ENCODE peak calls at places on chromosomes 5 and 9, in five cellular contexts. One of them, this sample, is unnamed.

GRCh38 chr5:142753114-142753764 is 16.9 kb upstream of the ARHGAP26 start:
- DNase-seq in fibroblast of mammary gland: peak
- DNase-seq in AG09319: no peak
- DNase-seq in thoracic aorta: peak
- DNase-seq in body of pancreas: peak
- DNase-seq in this sample: no peak

GRCh38 chr9:4862506-4863250 is 69.9 kb downstream of the RCL1 start:
- DNase-seq in body of pancreas: no peak
- DNase-seq in thoracic aorta: no peak
- DNase-seq in AG09319: no peak
- DNase-seq in fibroblast of mammary gland: peak
- DNase-seq in this sample: no peak

GRCh38 chr9:132498811-132499210 is 83.6 kb upstream of the BARHL1 start:
- DNase-seq in fibroblast of mammary gland: no peak
- DNase-seq in body of pancreas: no peak
- DNase-seq in AG09319: no peak
- DNase-seq in thoracic aorta: no peak
- DNase-seq in this sample: no peak

GRCh38 chr5:172795401-172795977 is 24.5 kb upstream of the DUSP1 start:
- DNase-seq in thoracic aorta: peak
- DNase-seq in AG09319: peak
- DNase-seq in body of pancreas: peak
- DNase-seq in fibroblast of mammary gland: peak
- DNase-seq in this sample: no peak

GRCh38 chr9:113343732-113344231 is 3.7 kb upstream of the WDR31 start:
- DNase-seq in fibroblast of mammary gland: peak
- DNase-seq in body of pancreas: peak
- DNase-seq in thoracic aorta: peak
- DNase-seq in AG09319: no peak
- DNase-seq in this sample: no peak

GRCh38 chr9:81083062-81083461 is 606.3 kb downstream of the TLE1 start:
- DNase-seq in body of pancreas: no peak
- DNase-seq in thoracic aorta: no peak
- DNase-seq in AG09319: no peak
- DNase-seq in fibroblast of mammary gland: peak
- DNase-seq in this sample: no peak

GRCh38 chr5:2334686-2335085 is 416.8 kb downstream of the IRX2 start:
- DNase-seq in fibroblast of mammary gland: no peak
- DNase-seq in body of pancreas: no peak
- DNase-seq in AG09319: no peak
- DNase-seq in thoracic aorta: no peak
- DNase-seq in this sample: no peak

GRCh38 chr9:23123048-23123632 is 676.5 kb downstream of the DMRTA1 start:
- DNase-seq in thoracic aorta: no peak
- DNase-seq in body of pancreas: no peak
- DNase-seq in fibroblast of mammary gland: peak
- DNase-seq in AG09319: no peak
- DNase-seq in this sample: no peak

GRCh38 chr9:36956908-36957307 is 77.2 kb downstream of the PAX5 start:
- DNase-seq in AG09319: no peak
- DNase-seq in fibroblast of mammary gland: no peak
- DNase-seq in body of pancreas: no peak
- DNase-seq in thoracic aorta: no peak
- DNase-seq in this sample: no peak

GRCh38 chr9:78958887-78959286 is 612.9 kb upstream of the TLE4 start:
- DNase-seq in AG09319: no peak
- DNase-seq in thoracic aorta: no peak
- DNase-seq in body of pancreas: no peak
- DNase-seq in fibroblast of mammary gland: peak
- DNase-seq in this sample: no peak

GRCh38 chr5:40236001-40236400 is 443.7 kb upstream of the PTGER4 start:
- DNase-seq in AG09319: no peak
- DNase-seq in fibroblast of mammary gland: peak
- DNase-seq in body of pancreas: no peak
- DNase-seq in thoracic aorta: no peak
- DNase-seq in this sample: no peak

GRCh38 chr9:35537898-35538297 is 48.0 kb downstream of the RUSC2 start:
- DNase-seq in fibroblast of mammary gland: peak
- DNase-seq in thoracic aorta: no peak
- DNase-seq in AG09319: no peak
- DNase-seq in body of pancreas: no peak
- DNase-seq in this sample: no peak

GRCh38 chr5:173327948-173328895 is at the start of gene STC2:
- DNase-seq in thoracic aorta: no peak
- DNase-seq in fibroblast of mammary gland: peak
- DNase-seq in AG09319: peak
- DNase-seq in body of pancreas: peak
- DNase-seq in this sample: no peak

GRCh38 chr5:93433422-93433821 is 147.6 kb downstream of the NR2F1-AS1 start:
- DNase-seq in body of pancreas: no peak
- DNase-seq in AG09319: no peak
- DNase-seq in thoracic aorta: no peak
- DNase-seq in fibroblast of mammary gland: peak
- DNase-seq in this sample: no peak

GRCh38 chr5:3695818-3696217 is 100.2 kb downstream of the IRX1 start:
- DNase-seq in fibroblast of mammary gland: no peak
- DNase-seq in thoracic aorta: no peak
- DNase-seq in body of pancreas: no peak
- DNase-seq in AG09319: no peak
- DNase-seq in this sample: no peak

GRCh38 chr5:151651997-151652645 is 34.6 kb downstream of the SPARC start:
- DNase-seq in fibroblast of mammary gland: peak
- DNase-seq in thoracic aorta: no peak
- DNase-seq in AG09319: no peak
- DNase-seq in body of pancreas: peak
- DNase-seq in this sample: peak

GRCh38 chr5:178198706-178199105 is 5.6 kb upstream of the HNRNPAB start:
- DNase-seq in AG09319: no peak
- DNase-seq in fibroblast of mammary gland: no peak
- DNase-seq in body of pancreas: no peak
- DNase-seq in thoracic aorta: no peak
- DNase-seq in this sample: no peak

GRCh38 chr5:126851441-126852103 is 74.6 kb downstream of the LMNB1 start:
- DNase-seq in body of pancreas: no peak
- DNase-seq in fibroblast of mammary gland: no peak
- DNase-seq in AG09319: no peak
- DNase-seq in thoracic aorta: no peak
- DNase-seq in this sample: no peak

GRCh38 chr9:3963266-3964019 is 336.4 kb downstream of the GLIS3 start:
- DNase-seq in thoracic aorta: no peak
- DNase-seq in fibroblast of mammary gland: peak
- DNase-seq in body of pancreas: peak
- DNase-seq in AG09319: peak
- DNase-seq in this sample: no peak

GRCh38 chr9:91192379-91192775 is 169.3 kb downstream of the AUH start:
- DNase-seq in body of pancreas: peak
- DNase-seq in AG09319: no peak
- DNase-seq in fibroblast of mammary gland: peak
- DNase-seq in thoracic aorta: no peak
- DNase-seq in this sample: no peak

GRCh38 chr9:36560813-36561212 is 11.9 kb upstream of the MELK start:
- DNase-seq in fibroblast of mammary gland: no peak
- DNase-seq in thoracic aorta: no peak
- DNase-seq in body of pancreas: no peak
- DNase-seq in AG09319: no peak
- DNase-seq in this sample: no peak

GRCh38 chr9:89134709-89135108 is 43.9 kb downstream of the SHC3 start:
- DNase-seq in fibroblast of mammary gland: no peak
- DNase-seq in body of pancreas: no peak
- DNase-seq in AG09319: no peak
- DNase-seq in thoracic aorta: no peak
- DNase-seq in this sample: no peak

GRCh38 chr5:147534172-147534951 is 24.5 kb upstream of the DPYSL3 start:
- DNase-seq in thoracic aorta: no peak
- DNase-seq in fibroblast of mammary gland: peak
- DNase-seq in AG09319: no peak
- DNase-seq in body of pancreas: no peak
- DNase-seq in this sample: no peak

GRCh38 chr9:8653111-8653510 is 853.5 kb upstream of the DMAC1 start:
- DNase-seq in body of pancreas: no peak
- DNase-seq in AG09319: no peak
- DNase-seq in thoracic aorta: no peak
- DNase-seq in fibroblast of mammary gland: no peak
- DNase-seq in this sample: no peak

GRCh38 chr9:127136081-127136879 is 13.8 kb upstream of the ANGPTL2 start:
- DNase-seq in fibroblast of mammary gland: no peak
- DNase-seq in body of pancreas: no peak
- DNase-seq in AG09319: no peak
- DNase-seq in thoracic aorta: no peak
- DNase-seq in this sample: no peak

GRCh38 chr5:1277781-1278180 is 17.1 kb downstream of the TERT start:
- DNase-seq in AG09319: no peak
- DNase-seq in fibroblast of mammary gland: no peak
- DNase-seq in thoracic aorta: no peak
- DNase-seq in body of pancreas: no peak
- DNase-seq in this sample: no peak

GRCh38 chr9:23638837-23639426 is 187.1 kb downstream of the ELAVL2 start:
- DNase-seq in fibroblast of mammary gland: no peak
- DNase-seq in thoracic aorta: no peak
- DNase-seq in body of pancreas: no peak
- DNase-seq in AG09319: no peak
- DNase-seq in this sample: no peak

GRCh38 chr9:37923796-37924430 is 20.0 kb upstream of the SLC25A51 start:
- DNase-seq in thoracic aorta: no peak
- DNase-seq in body of pancreas: no peak
- DNase-seq in fibroblast of mammary gland: no peak
- DNase-seq in AG09319: no peak
- DNase-seq in this sample: no peak

GRCh38 chr5:153352685-153353219 is 137.7 kb upstream of the GRIA1 start:
- DNase-seq in AG09319: no peak
- DNase-seq in fibroblast of mammary gland: peak
- DNase-seq in body of pancreas: no peak
- DNase-seq in thoracic aorta: no peak
- DNase-seq in this sample: no peak

GRCh38 chr9:123741214-123741613 is 188.7 kb downstream of the DENND1A start:
- DNase-seq in body of pancreas: no peak
- DNase-seq in AG09319: no peak
- DNase-seq in thoracic aorta: no peak
- DNase-seq in fibroblast of mammary gland: no peak
- DNase-seq in this sample: no peak

GRCh38 chr9:90007516-90008430 is 403.0 kb downstream of the GADD45G start:
- DNase-seq in fibroblast of mammary gland: peak
- DNase-seq in AG09319: peak
- DNase-seq in thoracic aorta: no peak
- DNase-seq in body of pancreas: no peak
- DNase-seq in this sample: no peak

GRCh38 chr9:107587175-107587963 is 97.8 kb upstream of the KLF4 start:
- DNase-seq in AG09319: no peak
- DNase-seq in thoracic aorta: no peak
- DNase-seq in body of pancreas: peak
- DNase-seq in fibroblast of mammary gland: no peak
- DNase-seq in this sample: no peak

GRCh38 chr5:119315516-119315949 is 40.3 kb upstream of the TNFAIP8 start:
- DNase-seq in fibroblast of mammary gland: peak
- DNase-seq in body of pancreas: no peak
- DNase-seq in AG09319: no peak
- DNase-seq in thoracic aorta: no peak
- DNase-seq in this sample: no peak
- TF ChIP-seq CTCF in fibroblast of mammary gland: peak
- TF ChIP-seq CTCF in body of pancreas: peak
- TF ChIP-seq CTCF in AG09319: peak
- TF ChIP-seq CTCF in thoracic aorta: no peak
- TF ChIP-seq CTCF in this sample: peak

DNA sequence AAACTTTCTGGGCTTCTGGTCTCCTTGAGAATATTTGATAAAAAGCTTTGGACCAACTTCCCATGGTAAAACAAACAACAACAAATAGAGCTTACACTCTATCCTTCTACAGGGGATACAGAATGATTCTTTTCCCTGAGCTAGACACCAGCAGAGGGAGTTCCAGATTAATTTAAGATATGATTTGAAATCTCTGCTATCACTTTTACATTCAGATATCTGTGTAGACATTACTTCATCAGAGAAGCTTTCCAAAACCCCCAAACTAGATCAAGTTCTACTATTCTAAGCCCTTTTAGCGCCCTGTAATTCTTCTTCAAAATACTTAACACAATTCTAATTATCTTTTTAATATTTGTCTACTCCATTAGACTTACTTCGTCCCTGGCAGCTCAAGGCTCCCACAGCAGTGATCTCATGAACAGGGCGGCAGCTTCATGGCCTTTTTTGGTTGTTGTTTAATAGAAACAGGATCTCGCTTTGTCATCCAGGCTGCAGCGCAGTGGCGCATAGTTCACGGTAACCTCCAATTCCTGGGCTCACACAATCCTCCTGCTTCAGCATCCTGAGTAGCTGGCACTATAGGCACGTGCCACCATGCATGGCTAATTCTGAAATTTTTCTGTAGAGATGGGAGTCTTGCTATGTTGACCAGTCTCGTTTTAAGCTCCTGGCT is 938 bp upstream of the GALNT12 start:
- DNase-seq in body of pancreas: no peak
- DNase-seq in AG09319: no peak
- DNase-seq in fibroblast of mammary gland: peak
- DNase-seq in thoracic aorta: no peak
- DNase-seq in this sample: no peak
- TF ChIP-seq CTCF in body of pancreas: peak
- TF ChIP-seq CTCF in AG09319: peak
- TF ChIP-seq CTCF in fibroblast of mammary gland: peak
- TF ChIP-seq CTCF in thoracic aorta: no peak
- TF ChIP-seq CTCF in this sample: no peak

DNA sequence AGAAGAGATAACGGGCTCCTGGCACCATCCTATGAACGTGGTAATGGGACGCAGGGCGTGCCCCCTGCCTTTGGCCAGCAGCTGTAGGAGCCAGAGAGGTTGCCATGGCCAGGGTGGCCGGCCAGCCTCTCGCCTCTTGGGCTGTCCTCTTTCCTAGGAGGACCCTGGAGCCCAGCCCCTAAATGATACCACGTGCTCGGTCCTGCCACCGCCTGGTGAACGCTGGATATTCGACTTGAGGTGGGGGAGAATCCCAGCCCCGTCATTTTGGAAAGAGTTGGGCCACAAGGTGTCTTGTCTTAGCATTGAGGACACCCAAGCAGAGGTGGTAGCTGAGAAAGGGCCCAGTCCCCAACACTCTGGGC is 391 bp upstream of the NRG2 start:
- DNase-seq in thoracic aorta: no peak
- DNase-seq in fibroblast of mammary gland: peak
- DNase-seq in AG09319: no peak
- DNase-seq in body of pancreas: peak
- DNase-seq in this sample: no peak
- TF ChIP-seq CTCF in thoracic aorta: no peak
- TF ChIP-seq CTCF in fibroblast of mammary gland: no peak
- TF ChIP-seq CTCF in AG09319: no peak
- TF ChIP-seq CTCF in body of pancreas: peak
- TF ChIP-seq CTCF in this sample: no peak

DNA sequence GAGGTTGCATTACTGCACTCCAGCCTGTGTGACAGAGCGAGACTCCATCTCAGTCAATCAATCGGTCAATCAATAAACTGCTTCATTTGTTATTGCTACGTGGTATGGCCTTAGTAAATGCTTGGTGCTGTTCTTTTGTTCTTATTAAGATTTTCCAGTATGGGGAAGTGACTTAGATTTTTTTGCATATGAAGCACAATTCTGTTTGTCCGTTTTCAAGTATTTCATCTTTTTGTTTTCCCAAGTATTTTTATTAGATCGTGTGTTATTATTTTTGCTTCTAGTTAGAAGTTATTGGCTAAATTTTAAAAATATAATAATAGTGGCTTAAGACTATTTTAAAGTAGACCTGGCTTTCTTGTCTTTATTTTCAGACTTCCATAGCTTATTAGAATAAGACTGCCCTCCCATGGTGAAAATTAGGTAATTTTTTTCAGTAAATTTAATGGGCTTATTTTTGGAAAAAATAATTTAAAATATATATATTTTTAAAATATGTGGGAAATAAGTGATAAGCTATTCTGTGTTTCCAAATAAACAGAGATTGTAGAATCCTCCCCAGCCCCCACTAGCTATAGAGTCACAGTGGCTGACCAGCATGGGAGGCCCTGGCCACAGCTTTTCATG is 14.7 kb upstream of the OMD start:
- DNase-seq in AG09319: no peak
- DNase-seq in fibroblast of mammary gland: peak
- DNase-seq in body of pancreas: no peak
- DNase-seq in thoracic aorta: no peak
- DNase-seq in this sample: no peak
- TF ChIP-seq CTCF in AG09319: peak
- TF ChIP-seq CTCF in fibroblast of mammary gland: peak
- TF ChIP-seq CTCF in body of pancreas: no peak
- TF ChIP-seq CTCF in thoracic aorta: peak
- TF ChIP-seq CTCF in this sample: peak